ENCODE peak calls at places on chromosomes 1 and 21, in eight cellular contexts. A is K562; C is body of pancreas; G is mammary epithelial cell; Q is fibroblast of pulmonary artery; K is astrocyte of the spinal cord; V is uterus; B is CD8-positive, alpha-beta memory T cell. N is an unnamed sample.

GRCh38 chr1:93014156-93014555 is 52.9 kb upstream of the DIPK1A start:
- DNase-seq in A (no peak), C (no peak), G (no peak), Q (no peak), K (no peak), V (no peak), B (no peak), N (no peak)

GRCh38 chr21:36709030-36709867 is 10.3 kb downstream of the SIM2 start:
- DNase-seq in A (no peak), C (no peak), G (no peak), Q (no peak), K (no peak), V (no peak), B (no peak), N (no peak)

GRCh38 chr1:165949335-165950130 is 122.1 kb downstream of the UCK2 start:
- DNase-seq in A (peak; percentile 25), C (no peak), G (no peak), Q (no peak), K (no peak), V (no peak), B (no peak), N (no peak)

GRCh38 chr1:28648493-28649238 is at the start of gene RNU11:
- DNase-seq in A (peak; percentile 98), C (peak; percentile 95), G (peak; percentile 100), Q (peak; percentile 99), K (peak; percentile 98), V (peak; percentile 93), B (peak; percentile 94), N (peak; percentile 100)

GRCh38 chr1:116290920-116291465 is 82.1 kb upstream of the ATP1A1 start:
- DNase-seq in A (no peak), C (peak; percentile 92), G (no peak), Q (no peak), K (no peak), V (no peak), B (no peak), N (no peak)

GRCh38 chr21:31111093-31111492 is 72.8 kb upstream of the KRTAP19-8 start:
- DNase-seq in A (no peak), C (no peak), G (no peak), Q (no peak), K (peak; percentile 4), V (no peak), B (no peak), N (no peak)

GRCh38 chr1:23593556-23594148 is 34.4 kb upstream of the ID3 start:
- DNase-seq in A (no peak), C (peak; percentile 85), G (peak; percentile 95), Q (no peak), K (peak; percentile 37), V (no peak), B (no peak), N (no peak)

GRCh38 chr1:28160677-28161328 is 15.7 kb downstream of the PTAFR start:
- DNase-seq in A (no peak), C (no peak), G (peak; percentile 57), Q (peak; percentile 98), K (peak; percentile 85), V (peak; percentile 25), B (no peak), N (peak; percentile 70)

GRCh38 chr1:246651012-246651411 is 73.2 kb upstream of the SCCPDH start:
- DNase-seq in A (no peak), C (no peak), G (no peak), Q (no peak), K (no peak), V (no peak), B (no peak), N (no peak)
- H3K4me3 ChIP-seq in A (no peak overlapping the region), C (no peak overlapping the region), G (no peak overlapping the region), Q (no peak overlapping the region), K (no peak overlapping the region), V (no peak overlapping the region), B (no peak overlapping the region), N (no peak overlapping the region)

GRCh38 chr1:200473698-200474371 is 64.0 kb upstream of the ZNF281 start:
- DNase-seq in A (no peak), C (no peak), G (no peak), Q (peak; percentile 23), K (no peak), V (no peak), B (no peak), N (no peak)
- H3K4me3 ChIP-seq in A (no peak overlapping the region), C (no peak overlapping the region), G (no peak overlapping the region), Q (no peak overlapping the region), K (no peak overlapping the region), V (no peak overlapping the region), B (peak overlapping the region; percentile 24), N (peak overlapping the region; percentile 71)

GRCh38 chr1:42953182-42954180 is 5.2 kb downstream of the SLC2A1 start:
- DNase-seq in A (no peak), C (no peak), G (peak; percentile 74), Q (no peak), K (no peak), V (no peak), B (no peak), N (no peak)
- H3K4me3 ChIP-seq in A (no peak overlapping the region), C (no peak overlapping the region), G (no peak overlapping the region), Q (no peak overlapping the region), K (no peak overlapping the region), V (no peak overlapping the region), B (peak overlapping the region; percentile 49), N (no peak overlapping the region)

DNA sequence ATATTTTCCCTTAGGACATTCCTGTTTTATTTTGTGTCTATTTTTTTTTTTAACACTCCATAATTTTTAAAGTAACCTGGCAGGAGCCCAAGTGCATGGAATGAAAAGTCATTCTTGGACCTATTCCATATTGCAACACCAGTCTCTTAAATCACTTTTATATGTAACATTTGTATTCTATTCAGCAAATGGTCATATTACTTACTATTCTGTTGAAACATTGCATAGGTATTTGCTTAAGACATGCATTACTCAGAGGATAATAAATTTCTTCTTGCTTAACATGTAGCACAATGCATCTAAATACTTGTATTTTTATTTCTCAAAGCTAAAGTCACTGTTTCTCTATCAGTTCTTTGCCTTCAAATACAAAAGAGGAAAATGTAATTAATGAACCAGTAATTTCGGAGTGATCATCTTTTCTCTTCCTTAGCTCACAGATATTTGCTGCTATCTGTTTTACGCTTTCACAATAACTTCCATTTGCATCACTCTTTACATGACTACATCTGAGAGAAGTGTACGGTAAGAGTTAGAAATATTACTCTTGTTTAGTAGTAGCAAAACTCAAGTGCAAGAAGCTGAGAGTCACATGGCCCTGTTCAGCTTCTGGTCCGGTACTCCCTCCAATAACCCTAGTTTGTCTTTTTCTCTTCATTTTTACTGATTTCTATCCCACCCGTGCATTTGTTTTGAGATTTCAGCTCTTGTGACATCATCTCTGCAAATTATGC is 394.8 kb downstream of the USP25 start:
- DNase-seq in A (no peak), C (no peak), G (peak; percentile 73), Q (peak; percentile 94), K (peak; percentile 82), V (peak; percentile 62), B (no peak), N (peak; percentile 37)
- H3K4me3 ChIP-seq in A (no peak overlapping the region), C (no peak overlapping the region), G (no peak overlapping the region), Q (peak overlapping the region; percentile 19), K (no peak overlapping the region), V (peak overlapping the region; percentile 20), B (no peak overlapping the region), N (no peak overlapping the region)

DNA sequence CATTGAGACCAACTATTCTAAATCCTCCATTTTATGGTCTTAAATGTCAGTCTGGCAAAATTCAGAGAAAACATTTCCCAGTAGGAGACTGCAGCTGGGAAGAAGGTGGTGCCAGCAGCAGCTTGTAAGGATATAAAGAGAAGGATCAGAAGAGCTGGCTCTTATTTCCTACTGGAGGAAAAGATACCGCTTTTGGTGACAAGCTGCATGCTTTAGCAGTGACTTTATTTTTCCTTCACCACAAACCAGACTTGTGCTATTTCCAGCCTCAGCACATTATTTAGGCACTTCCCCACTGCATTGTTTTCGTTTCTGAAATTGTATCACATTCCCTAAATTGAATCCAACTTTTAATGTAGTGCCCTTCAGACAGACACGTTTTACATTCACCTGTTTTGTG is 28.4 kb downstream of the RNF11 start:
- DNase-seq in A (no peak), C (peak; percentile 10), G (peak; percentile 62), Q (peak; percentile 85), K (peak; percentile 96), V (no peak), B (no peak), N (peak; percentile 95)
- H3K4me3 ChIP-seq in A (no peak overlapping the region), C (no peak overlapping the region), G (no peak overlapping the region), Q (no peak overlapping the region), K (no peak overlapping the region), V (no peak overlapping the region), B (no peak overlapping the region), N (no peak overlapping the region)

GRCh38 chr1:201384406-201384782 is 6.9 kb upstream of the TNNT2 start:
- DNase-seq in A (no peak), C (no peak), G (no peak), Q (no peak), K (no peak), V (no peak), B (no peak), N (no peak)

GRCh38 chr1:201381130-201381529 is 3.6 kb upstream of the TNNT2 start:
- DNase-seq in A (no peak), C (no peak), G (no peak), Q (no peak), K (no peak), V (no peak), B (no peak), N (no peak)

GRCh38 chr1:201385299-201385891 is 7.9 kb upstream of the TNNT2 start:
- DNase-seq in A (peak; percentile 72), C (peak; percentile 81), G (peak; percentile 54), Q (peak; percentile 35), K (peak; percentile 27), V (no peak), B (no peak), N (peak; percentile 33)

GRCh38 chr1:201386208-201386607 is 8.7 kb upstream of the TNNT2 start:
- DNase-seq in A (no peak), C (no peak), G (no peak), Q (no peak), K (no peak), V (no peak), B (no peak), N (no peak)

DNA sequence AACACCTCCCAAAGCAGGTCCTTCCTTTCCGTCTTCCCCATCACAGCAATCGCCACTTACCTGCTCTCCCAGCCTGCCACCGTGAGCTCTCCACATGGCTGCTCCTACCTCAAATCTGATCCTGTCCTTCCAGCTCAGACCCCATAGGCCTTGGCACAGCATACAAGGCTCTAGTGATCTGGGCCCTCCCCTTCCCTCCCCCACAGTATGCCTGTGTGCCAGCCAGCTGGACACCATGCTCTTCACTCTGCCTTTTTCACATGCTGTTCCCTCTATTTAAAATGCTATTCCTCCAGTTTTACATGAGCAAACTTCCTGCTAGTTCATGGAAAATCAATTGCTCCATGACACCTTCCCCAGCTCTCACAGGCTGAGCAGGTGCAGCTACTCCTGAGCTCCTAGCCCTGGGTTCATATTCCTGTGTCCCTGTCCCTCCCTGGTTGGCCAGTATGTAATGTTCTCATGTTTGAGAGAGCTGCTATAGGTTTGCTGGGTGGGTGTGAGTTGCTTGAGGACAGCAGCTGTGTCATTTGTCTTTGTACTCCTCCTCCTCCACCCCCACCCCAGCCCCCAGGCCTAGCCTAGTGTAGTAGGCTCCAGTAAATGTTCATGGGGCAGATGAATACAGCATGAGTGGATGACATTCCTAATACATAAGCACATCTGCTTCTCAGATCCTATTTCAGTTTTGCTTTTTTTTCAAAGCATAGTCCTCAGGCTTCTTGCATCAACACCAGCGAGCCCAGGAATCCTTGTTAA is 6.3 kb upstream of the TNNT2 start:
- DNase-seq in A (no peak), C (no peak), G (peak; percentile 36), Q (peak; percentile 56), K (peak; percentile 90), V (no peak), B (no peak), N (peak; percentile 82)
- H3K4me3 ChIP-seq in A (no peak overlapping the region), C (no peak overlapping the region), G (no peak overlapping the region), Q (no peak overlapping the region), K (no peak overlapping the region), V (no peak overlapping the region), B (no peak overlapping the region), N (peak overlapping the region; percentile 22)